ENCODE peak calls at places on chromosomes 11 and 22, in six cellular contexts. M is WTC11, N is endothelial cell of umbilical vein, B is epithelial cell of esophagus, E is osteoblast, H is GM10248. T is an unnamed sample.

GRCh38 chr11:103537904-103538502 is 428.8 kb downstream of the DYNC2H1 start:
- DNase-seq in N (peak; percentile 54), E (no peak), B (peak; percentile 53), M (no peak), H (no peak), T (peak; percentile 59)

GRCh38 chr22:48753381-48753730 is 1074.3 kb downstream of the BRD1 start:
- DNase-seq in E (peak; percentile 69), M (no peak), H (no peak), N (no peak), B (no peak), T (no peak)

GRCh38 chr11:128738942-128739341 is 45.1 kb downstream of the FLI1 start:
- DNase-seq in H (no peak), M (no peak), N (no peak), B (no peak), E (no peak), T (no peak)

GRCh38 chr11:63866211-63866610 is 27.3 kb downstream of the MARK2 start:
- DNase-seq in H (peak; percentile 87), E (no peak), M (no peak), B (peak; percentile 63), N (no peak), T (peak; percentile 83)

GRCh38 chr22:26139320-26139719 is 29.9 kb upstream of the SEZ6L start:
- DNase-seq in B (no peak), M (no peak), H (no peak), N (no peak), E (no peak), T (no peak)

GRCh38 chr11:45296085-45296484 is 9.9 kb upstream of the SYT13 start:
- DNase-seq in B (no peak), N (no peak), H (no peak), M (no peak), E (no peak), T (no peak)

GRCh38 chr11:134196756-134197155 is 27.0 kb downstream of the NCAPD3 start:
- DNase-seq in N (no peak), H (no peak), M (no peak), E (no peak), B (no peak), T (no peak)

GRCh38 chr11:67312187-67313021 is 9.1 kb downstream of the SSH3 start:
- DNase-seq in B (peak; percentile 99), E (no peak), H (no peak), N (no peak), M (no peak), T (peak; percentile 75)

GRCh38 chr11:118924591-118925585 is 838 bp downstream of the BCL9L start:
- DNase-seq in B (peak; percentile 38), E (peak; percentile 97), H (peak; percentile 76), M (peak; percentile 71), N (peak; percentile 59), T (peak; percentile 45)

GRCh38 chr22:36036167-36036624 is 7.6 kb upstream of the RBFOX2 start:
- DNase-seq in E (no peak), H (no peak), M (no peak), N (peak; percentile 38), B (no peak), T (no peak)

GRCh38 chr22:20852076-20852475 is 6.5 kb downstream of the PI4KA start:
- DNase-seq in E (no peak), M (no peak), H (no peak), B (no peak), N (no peak), T (no peak)

GRCh38 chr22:50734343-50734771 is 3.6 kb upstream of the ACR start:
- DNase-seq in B (no peak), H (no peak), M (peak; percentile 5), E (peak; percentile 77), N (no peak), T (no peak)

GRCh38 chr22:50732681-50733080 is 5.3 kb upstream of the ACR start:
- DNase-seq in B (no peak), E (peak; percentile 54), N (no peak), H (no peak), M (no peak), T (no peak)

GRCh38 chr22:50734986-50735738 is 2.8 kb upstream of the ACR start:
- DNase-seq in E (peak; percentile 56), M (no peak), N (no peak), B (no peak), H (no peak), T (no peak)

GRCh38 chr22:50731811-50732624 is 6.0 kb upstream of the ACR start:
- DNase-seq in E (peak; percentile 98), H (peak; percentile 84), M (peak; percentile 49), N (no peak), B (peak; percentile 66), T (peak; percentile 60)

GRCh38 chr22:50733521-50734342 is 4.3 kb upstream of the ACR start:
- DNase-seq in M (peak; percentile 9), H (no peak), E (peak; percentile 95), B (no peak), N (no peak), T (no peak)
- TF ChIP-seq CTCF in M (no peak), H (no peak), E (no peak), B (no peak), N (no peak), T (no peak)

GRCh38 chr11:35419713-35420333 is 465 bp upstream of the SLC1A2 start:
- DNase-seq in E (peak; percentile 76), H (no peak), M (peak; percentile 15), N (no peak), B (no peak), T (no peak)

GRCh38 chr11:35420371-35420770 is 1.0 kb upstream of the SLC1A2 start:
- DNase-seq in E (no peak), H (no peak), B (no peak), N (no peak), M (peak; percentile 21), T (no peak)

GRCh38 chr11:35418282-35418846 is 994 bp downstream of the SLC1A2 start:
- DNase-seq in H (no peak), B (peak; percentile 13), N (no peak), E (no peak), M (peak; percentile 60), T (no peak)

GRCh38 chr11:35415488-35415887 is 3.9 kb downstream of the SLC1A2 start:
- DNase-seq in H (no peak), E (no peak), B (no peak), M (no peak), N (no peak), T (no peak)

DNA sequence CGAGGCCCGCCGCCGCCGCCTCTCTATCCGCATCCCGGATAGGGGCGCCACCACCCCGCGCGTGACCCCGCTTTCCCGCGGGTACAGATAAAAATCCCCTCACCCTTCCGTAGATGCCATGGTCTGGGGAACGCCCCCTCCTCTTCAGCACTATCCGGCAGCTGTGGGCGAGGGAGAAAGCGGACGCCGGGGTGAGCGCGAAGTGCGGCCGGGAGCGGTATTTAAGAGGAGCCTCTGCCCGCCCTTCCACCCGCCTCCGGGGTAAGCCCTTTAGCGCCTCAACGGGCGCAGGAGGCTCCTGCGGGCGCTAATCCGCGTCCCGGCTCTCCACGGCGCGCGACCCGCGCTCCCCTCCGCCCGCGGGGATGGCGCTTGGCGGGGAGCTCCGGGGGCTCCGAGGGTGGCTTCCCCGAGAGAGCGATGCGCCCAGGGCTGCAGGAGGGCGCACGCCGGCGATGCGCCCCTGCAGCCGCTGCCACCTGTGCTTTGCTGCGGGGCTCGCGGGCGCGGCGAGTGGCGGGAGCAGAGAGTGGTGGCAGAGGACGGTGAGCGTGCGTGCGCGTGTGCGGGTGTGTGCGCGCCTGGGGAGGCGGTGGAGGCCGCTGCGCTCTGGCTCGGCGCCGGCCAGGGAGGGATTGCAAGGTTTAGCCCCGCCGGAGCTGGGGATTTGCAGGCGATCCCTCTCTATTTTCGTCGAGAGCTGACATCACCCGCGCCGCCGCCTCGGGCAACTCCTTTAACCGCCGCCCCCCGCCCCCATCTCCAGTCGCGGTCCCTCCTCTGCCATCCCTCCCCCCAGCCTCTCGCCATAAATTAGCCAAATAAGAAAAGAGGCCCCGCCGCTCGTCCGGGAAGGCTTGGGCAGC is at the start of gene SLC1A2:
- DNase-seq in N (no peak), E (peak; percentile 84), B (peak; percentile 19), M (peak; percentile 71), H (peak; percentile 18), T (no peak)
- TF ChIP-seq CTCF in N (no peak), E (no peak), B (no peak), M (no peak), H (no peak), T (no peak)

GRCh38 chr11:73349633-73350032 is 26.6 kb upstream of the RELT start:
- DNase-seq in H (no peak), B (no peak), M (no peak), E (peak; percentile 86), N (no peak), T (no peak)

GRCh38 chr11:73353422-73353821 is 22.8 kb upstream of the RELT start:
- DNase-seq in H (no peak), M (no peak), N (no peak), B (no peak), E (no peak), T (no peak)

GRCh38 chr11:73347067-73347466 is 29.1 kb upstream of the RELT start:
- DNase-seq in E (no peak), M (no peak), B (no peak), H (no peak), N (no peak), T (no peak)

GRCh38 chr11:73348838-73349237 is 27.4 kb upstream of the RELT start:
- DNase-seq in M (no peak), B (no peak), H (no peak), E (peak; percentile 25), N (no peak), T (no peak)

DNA sequence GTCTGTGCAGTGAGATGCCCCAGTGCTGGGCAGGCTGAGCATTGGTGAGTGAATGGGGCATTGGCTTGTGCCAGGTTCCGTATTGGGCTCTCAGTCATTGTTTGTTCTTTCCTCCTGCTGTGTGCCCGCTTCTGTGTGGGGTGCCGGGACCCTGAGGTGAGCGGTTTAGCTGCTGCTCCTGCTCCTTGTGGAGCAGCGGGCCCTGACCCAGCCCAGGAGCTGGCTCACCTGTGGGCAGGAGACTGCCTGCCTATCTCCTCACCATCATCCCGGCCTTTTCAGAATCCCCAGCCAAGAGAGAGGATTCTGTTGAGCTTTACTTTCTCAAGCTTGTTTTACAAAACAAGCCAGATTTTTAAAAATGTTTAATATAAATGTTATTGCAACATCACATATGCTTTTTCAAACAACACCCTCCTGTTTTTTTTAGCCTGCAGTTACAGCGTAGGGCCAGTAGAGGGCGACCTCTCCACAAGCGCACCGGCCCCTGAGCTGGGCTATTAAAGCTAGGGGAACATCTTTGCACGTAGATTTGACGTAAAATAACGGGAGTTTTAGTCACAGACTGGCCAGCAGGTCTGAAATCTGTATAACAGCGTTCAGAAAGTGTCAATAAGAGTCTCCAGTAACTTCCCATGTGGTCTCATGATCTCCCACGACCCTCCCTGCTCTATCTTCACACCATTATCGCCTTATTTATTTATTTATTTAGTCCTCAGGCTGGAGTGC is 25.1 kb upstream of the RELT start:
- DNase-seq in M (peak; percentile 50), B (peak; percentile 73), E (peak; percentile 98), H (peak; percentile 85), N (peak; percentile 73), T (peak; percentile 72)
- TF ChIP-seq CTCF in M (peak; percentile 96), B (peak; percentile 99), E (peak; percentile 100), H (peak; percentile 94), N (peak; percentile 97), T (peak; percentile 89)

DNA sequence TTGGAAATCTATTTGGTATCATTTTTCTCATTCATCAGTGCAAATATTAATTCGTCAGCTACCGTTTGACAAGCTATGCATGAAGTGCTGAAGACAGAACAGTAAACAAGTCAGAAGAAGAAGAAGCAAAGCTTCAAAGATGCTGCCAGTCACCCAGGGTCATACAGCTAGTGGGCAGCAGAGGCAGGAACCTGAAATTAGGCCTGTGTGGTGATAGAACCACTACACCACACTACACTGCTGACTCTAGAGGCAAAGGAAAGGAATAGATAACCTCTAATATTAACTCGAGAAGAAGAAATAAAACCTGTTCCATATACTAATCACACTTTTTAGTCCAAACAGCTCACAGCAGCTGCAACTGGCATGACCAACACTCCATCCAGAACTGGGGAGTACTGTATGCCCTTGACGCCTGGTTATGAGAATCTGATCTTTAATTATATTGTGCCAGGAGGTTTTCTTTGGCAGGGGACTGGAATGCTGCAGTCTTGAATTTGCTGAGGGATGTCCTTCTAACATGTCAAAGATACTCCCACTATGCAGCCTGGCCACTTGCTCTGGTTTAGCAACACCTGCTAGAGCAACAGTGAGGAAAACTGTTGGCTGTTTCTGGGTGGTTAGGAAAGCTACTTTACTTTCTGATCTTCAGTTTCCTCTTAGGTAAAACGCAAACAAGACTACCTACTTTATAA is 73.0 kb downstream of the PAK1 start:
- DNase-seq in M (no peak), E (peak; percentile 32), B (peak; percentile 7), N (no peak), H (no peak), T (no peak)
- TF ChIP-seq CTCF in M (no peak), E (no peak), B (no peak), N (no peak), H (no peak), T (no peak)